ENCODE peak calls at places on chromosomes 7 and 10, in four cellular contexts. X is H9; C is hepatocyte; H is activated T-helper 9 cell treated with anti-CD3 and anti-CD28 coated beads, Interleukin-2, amount 50 U/mL, for 16 hours. N is an unnamed sample.

GRCh38 chr7:45968856-45969536 is 47.9 kb upstream of the IGFBP3 start:
- DNase-seq in H (no peak), X (no peak), C (no peak), N (no peak)

GRCh38 chr10:129023057-129023456 is 444.0 kb upstream of the MGMT start:
- DNase-seq in H (no peak), C (no peak), X (no peak), N (no peak)

GRCh38 chr10:110324201-110324804 is 19.6 kb upstream of the SMNDC1 start:
- DNase-seq in C (peak), H (no peak), X (no peak), N (no peak)

GRCh38 chr10:29849434-29849833 is 210.0 kb downstream of the JCAD start:
- DNase-seq in C (no peak), X (no peak), H (no peak), N (no peak)

GRCh38 chr7:1861799-1862458 is 191.9 kb downstream of the ELFN1 start:
- DNase-seq in H (no peak), X (no peak), C (no peak), N (no peak)

GRCh38 chr7:730501-731439 is 3.7 kb upstream of the PRKAR1B start:
- DNase-seq in H (no peak), C (no peak), X (no peak), N (no peak)

GRCh38 chr10:68604441-68604840 is 44.3 kb downstream of the TET1 start:
- DNase-seq in H (no peak), C (no peak), X (no peak), N (no peak)

GRCh38 chr10:131226831-131227740 is 84.4 kb downstream of the TCERG1L start:
- DNase-seq in H (no peak), X (no peak), C (no peak), N (no peak)

GRCh38 chr10:30041394-30042105 is 17.8 kb downstream of the JCAD start:
- DNase-seq in H (no peak), C (no peak), X (no peak), N (no peak)

GRCh38 chr7:26930201-26930600 is 65.8 kb upstream of the SKAP2 start:
- DNase-seq in X (no peak), H (no peak), C (no peak), N (no peak)

GRCh38 chr10:45235823-45236222 is 79.6 kb downstream of the OR13A1 start:
- DNase-seq in H (no peak), X (no peak), C (no peak), N (peak)

N was measured in breast epithelium.